ENCODE peak calls at places on chromosomes 11 and 22, in six cellular contexts. Z is fibroblast of the conjunctiva; B is activated CD4-positive, CD25-positive, alpha-beta regulatory T cell; W is renal cortical epithelial cell; Q is AG20443; L is fibroblast of lung. H is an unnamed sample.

GRCh38 chr22:39703890-39704658 is 133.5 kb downstream of the CACNA1I start:
- DNase-seq in Q (no peak), B (no peak), W (no peak), Z (no peak), L (peak; percentile 61), H (peak; percentile 85)

GRCh38 chr11:69501891-69502860 is 20.7 kb downstream of the LINC01488 start:
- DNase-seq in Z (no peak), W (no peak), L (no peak), B (no peak), Q (no peak), H (peak; percentile 46)

GRCh38 chr11:62880231-62880802 is 379 bp upstream of the SLC3A2 start:
- DNase-seq in L (peak; percentile 86), Z (peak; percentile 77), Q (peak; percentile 89), B (no peak), W (peak; percentile 88), H (no peak)

GRCh38 chr11:34356918-34357645 is 728 bp downstream of the ABTB2 start:
- DNase-seq in L (peak; percentile 74), B (peak; percentile 29), W (no peak), Z (no peak), Q (peak; percentile 64), H (peak; percentile 29)

GRCh38 chr11:121421149-121421906 is 30.8 kb upstream of the SORL1 start:
- DNase-seq in L (peak; percentile 25), B (no peak), Z (no peak), W (peak; percentile 11), Q (no peak), H (no peak)

GRCh38 chr22:21755855-21756284 is 20.3 kb upstream of the YPEL1 start:
- DNase-seq in B (no peak), Q (peak; percentile 81), L (peak; percentile 85), Z (no peak), W (no peak), H (no peak)

GRCh38 chr22:46491936-46492335 is 45.5 kb downstream of the CELSR1 start:
- DNase-seq in Z (no peak), L (no peak), W (no peak), Q (peak; percentile 58), B (no peak), H (no peak)

GRCh38 chr11:112797653-112798293 is 163.4 kb upstream of the NCAM1 start:
- DNase-seq in Z (no peak), B (no peak), L (peak; percentile 40), Q (peak; percentile 54), W (peak; percentile 13), H (peak; percentile 6)

GRCh38 chr11:80330302-80330701 is 889.5 kb upstream of the TENM4 start:
- DNase-seq in Z (peak; percentile 14), Q (no peak), B (no peak), L (peak; percentile 58), W (peak; percentile 62), H (no peak)

GRCh38 chr22:21661991-21662390 is 3.8 kb upstream of the PPIL2 start:
- DNase-seq in L (no peak), Z (no peak), B (no peak), W (no peak), Q (no peak), H (no peak)

GRCh38 chr11:73308003-73308962 is at the start of gene ARHGEF17:
- DNase-seq in L (peak; percentile 83), B (no peak), Q (peak; percentile 91), Z (peak; percentile 55), W (peak; percentile 60), H (peak; percentile 85)

GRCh38 chr22:39567135-39567946 is 3.2 kb upstream of the CACNA1I start:
- DNase-seq in B (no peak), L (no peak), Q (no peak), W (no peak), Z (no peak), H (no peak)

GRCh38 chr11:56910785-56911184 is 77.9 kb upstream of the OR5AK2 start:
- DNase-seq in B (no peak), Z (no peak), W (no peak), L (peak; percentile 20), Q (no peak), H (no peak)

GRCh38 chr11:128897841-128898240 is 6.7 kb downstream of the KCNJ5 start:
- DNase-seq in Z (no peak), B (no peak), W (no peak), Q (no peak), L (no peak), H (no peak)

GRCh38 chr22:24305260-24305692 is 34.6 kb downstream of the SPECC1L start:
- DNase-seq in Z (no peak), L (peak; percentile 76), Q (no peak), B (no peak), W (no peak), H (no peak)

GRCh38 chr22:35072939-35073338 is 7.0 kb downstream of the ISX start:
- DNase-seq in W (peak; percentile 48), Q (peak; percentile 14), Z (no peak), L (peak; percentile 1), B (no peak), H (no peak)

GRCh38 chr11:37343279-37343678 is 745.2 kb upstream of the RAG2 start:
- DNase-seq in L (no peak), Z (no peak), W (no peak), Q (no peak), B (no peak), H (peak; percentile 15)

GRCh38 chr11:121556937-121557336 is 104.2 kb upstream of the SORL1-AS1 start:
- DNase-seq in Q (no peak), B (no peak), L (no peak), W (no peak), Z (no peak), H (no peak)